ENCODE peak calls at places on chromosomes 13 and 19, in nine cellular contexts. W is Right ventricle myocardium superior; M is astrocyte of the spinal cord; X is mesothelial cell of epicardium; R is tibial artery; G is ascending aorta; V is GM04504; O is stimulated activated CD4-positive, alpha-beta T cell treated with anti-CD3 and anti-CD28 coated beads, Interleukin-4, amount 100 ng/mL, for 4 hours; E is HuH-7. L is an unnamed sample.

GRCh38 chr19:51480590-51480989 is 2.3 kb downstream of the CEACAM18 start:
- DNase-seq in X (no peak), R (no peak), E (peak), V (no peak), O (no peak), M (no peak), G (no peak), W (no peak), L (no peak)

GRCh38 chr13:21735621-21736401 is 64.9 kb downstream of the FGF9 start:
- DNase-seq in R (no peak), W (peak), G (no peak), X (no peak), E (no peak), O (no peak), M (no peak), V (no peak), L (no peak)

GRCh38 chr13:43977911-43978310 is 98.2 kb downstream of the LACC1 start:
- DNase-seq in O (no peak), V (no peak), W (no peak), R (no peak), G (no peak), X (no peak), E (no peak), M (no peak), L (no peak)

GRCh38 chr19:5803752-5804515 is 933 bp upstream of the NRTN start:
- DNase-seq in R (peak), V (peak), O (peak), M (peak), G (peak), X (peak), W (peak), E (peak), L (peak)

GRCh38 chr13:20118268-20119140 is 42.3 kb downstream of the GJA3 start:
- DNase-seq in O (peak), X (peak), M (peak), W (peak), G (no peak), E (no peak), R (peak), V (no peak), L (no peak)

GRCh38 chr13:75151081-75151643 is 330.8 kb downstream of the TBC1D4 start:
- DNase-seq in O (no peak), V (no peak), W (no peak), G (no peak), X (no peak), R (no peak), E (no peak), M (peak), L (no peak)

GRCh38 chr19:19056636-19057275 is 7.0 kb upstream of the SLC25A42 start:
- DNase-seq in V (no peak), O (no peak), E (no peak), X (no peak), M (no peak), R (no peak), W (no peak), G (no peak), L (no peak)

GRCh38 chr13:114058051-114058867 is 74.2 kb downstream of the RASA3 start:
- DNase-seq in W (peak), E (no peak), G (no peak), O (no peak), V (no peak), R (no peak), M (no peak), X (no peak), L (no peak)

GRCh38 chr19:49869484-49870308 is 2.3 kb upstream of the PNKP start:
- DNase-seq in E (peak), X (peak), V (peak), W (peak), O (peak), R (peak), G (peak), M (peak), L (peak)

GRCh38 chr13:40345654-40346372 is 320.6 kb downstream of the FOXO1 start:
- DNase-seq in W (peak), G (no peak), M (no peak), R (no peak), O (no peak), E (no peak), V (no peak), X (no peak), L (no peak)

GRCh38 chr13:75669706-75670105 is 33.6 kb downstream of the LMO7 start:
- DNase-seq in V (no peak), R (no peak), W (no peak), E (no peak), O (no peak), M (no peak), X (no peak), G (no peak), L (no peak)

GRCh38 chr19:15287496-15287895 is 44.8 kb downstream of the BRD4 start:
- DNase-seq in G (no peak), X (no peak), M (peak), O (no peak), V (no peak), R (no peak), E (no peak), W (no peak), L (no peak)

L was measured in NCI-H1048.